ENCODE peak calls at places on chromosomes 2 and 18, in five cellular contexts. One of them, this sample, is unnamed.
A peak's percentile ranks its signal among the peaks of the same experiment; 100 is the strongest.

GRCh38 chr2:16553222-16553621 is 112.4 kb downstream of the CYRIA start:
- DNase-seq in H4: no peak
- DNase-seq in lower lobe of right lung: no peak
- DNase-seq in cardiac septum: no peak
- DNase-seq in fibroblast of lung: peak; percentile 15
- DNase-seq in this sample: peak; percentile 71

GRCh38 chr2:167756427-167756826 is 491.0 kb downstream of the STK39 start:
- DNase-seq in H4: no peak
- DNase-seq in lower lobe of right lung: no peak
- DNase-seq in cardiac septum: no peak
- DNase-seq in fibroblast of lung: peak; percentile 85
- DNase-seq in this sample: no peak

GRCh38 chr2:8215982-8216381 is 465.9 kb upstream of the ID2 start:
- DNase-seq in H4: no peak
- DNase-seq in lower lobe of right lung: no peak
- DNase-seq in cardiac septum: no peak
- DNase-seq in fibroblast of lung: no peak
- DNase-seq in this sample: no peak

GRCh38 chr18:27717816-27718215 is 459.1 kb downstream of the CDH2 start:
- DNase-seq in H4: no peak
- DNase-seq in lower lobe of right lung: no peak
- DNase-seq in cardiac septum: no peak
- DNase-seq in fibroblast of lung: peak; percentile 56
- DNase-seq in this sample: no peak

GRCh38 chr2:195304310-195304709 is 352.7 kb upstream of the SLC39A10 start:
- DNase-seq in H4: peak; percentile 51
- DNase-seq in lower lobe of right lung: no peak
- DNase-seq in cardiac septum: no peak
- DNase-seq in fibroblast of lung: peak; percentile 11
- DNase-seq in this sample: peak; percentile 41

GRCh38 chr2:108446703-108447102 is 2.3 kb upstream of the GCC2 start:
- DNase-seq in H4: no peak
- DNase-seq in lower lobe of right lung: no peak
- DNase-seq in cardiac septum: no peak
- DNase-seq in fibroblast of lung: no peak
- DNase-seq in this sample: no peak

GRCh38 chr2:164693834-164694233 is 72.6 kb upstream of the GRB14 start:
- DNase-seq in H4: no peak
- DNase-seq in lower lobe of right lung: no peak
- DNase-seq in cardiac septum: no peak
- DNase-seq in fibroblast of lung: no peak
- DNase-seq in this sample: no peak

GRCh38 chr2:31945572-31945935 is 65.3 kb downstream of the MEMO1 start:
- DNase-seq in H4: no peak
- DNase-seq in lower lobe of right lung: no peak
- DNase-seq in cardiac septum: no peak
- DNase-seq in fibroblast of lung: peak; percentile 51
- DNase-seq in this sample: no peak

GRCh38 chr2:28956890-28957289 is 24.2 kb upstream of the TOGARAM2 start:
- DNase-seq in H4: no peak
- DNase-seq in lower lobe of right lung: no peak
- DNase-seq in cardiac septum: no peak
- DNase-seq in fibroblast of lung: no peak
- DNase-seq in this sample: peak; percentile 43